ENCODE peak calls at places on chromosome 3, in four cellular contexts. H, E, U and S are unnamed samples.

GRCh38 chr3:168416446-168416845 is 320.7 kb upstream of the GOLIM4 start:
- DNase-seq in H (no peak), E (no peak), U (no peak), S (no peak)

GRCh38 chr3:40070816-40071215 is 238.7 kb upstream of the EIF1B start:
- DNase-seq in H (no peak), E (no peak), U (no peak), S (no peak)

GRCh38 chr3:115663414-115663813 is 40.1 kb downstream of the GAP43 start:
- DNase-seq in H (no peak), E (no peak), U (no peak), S (no peak)

GRCh38 chr3:100516232-100516631 is 23.8 kb downstream of the TMEM45A start:
- DNase-seq in H (no peak), E (no peak), U (no peak), S (no peak)

GRCh38 chr3:171334465-171334811 is 125.8 kb downstream of the TNIK start:
- DNase-seq in H (no peak), E (no peak), U (no peak), S (no peak)

GRCh38 chr3:156729460-156730179 is 55.2 kb downstream of the TIPARP start:
- DNase-seq in H (no peak), E (no peak), U (no peak), S (no peak)

GRCh38 chr3:87793322-87793877 is 265.4 kb downstream of the CGGBP1 start:
- DNase-seq in H (peak; percentile 13), E (no peak), U (no peak), S (no peak)

GRCh38 chr3:62558549-62559112 is 185.3 kb upstream of the FEZF2 start:
- DNase-seq in H (peak; percentile 15), E (no peak), U (peak; percentile 7), S (no peak)

GRCh38 chr3:33911525-33912322 is 113.3 kb downstream of the PDCD6IP start:
- DNase-seq in H (no peak), E (no peak), U (no peak), S (peak; percentile 0)

GRCh38 chr3:29072626-29073025 is 208.2 kb upstream of the RBMS3 start:
- DNase-seq in H (no peak), E (no peak), U (no peak), S (no peak)

GRCh38 chr3:49351521-49352011 is 6.6 kb downstream of the GPX1 start:
- DNase-seq in H (no peak), E (no peak), U (no peak), S (no peak)

GRCh38 chr3:117706037-117706436 is 996.5 kb downstream of the TUSC7 start:
- DNase-seq in H (no peak), E (no peak), U (no peak), S (no peak)

GRCh38 chr3:188153949-188154757 is at the start of gene LPP:
- DNase-seq in H (no peak), E (no peak), U (peak; percentile 47), S (no peak)

GRCh38 chr3:35678552-35679220 is 39.4 kb downstream of the ARPP21 start:
- DNase-seq in H (no peak), E (no peak), U (no peak), S (no peak)
- H3K27ac ChIP-seq in H (no peak overlapping the region), E (no peak overlapping the region), U (no peak overlapping the region), S (no peak overlapping the region)

DNA sequence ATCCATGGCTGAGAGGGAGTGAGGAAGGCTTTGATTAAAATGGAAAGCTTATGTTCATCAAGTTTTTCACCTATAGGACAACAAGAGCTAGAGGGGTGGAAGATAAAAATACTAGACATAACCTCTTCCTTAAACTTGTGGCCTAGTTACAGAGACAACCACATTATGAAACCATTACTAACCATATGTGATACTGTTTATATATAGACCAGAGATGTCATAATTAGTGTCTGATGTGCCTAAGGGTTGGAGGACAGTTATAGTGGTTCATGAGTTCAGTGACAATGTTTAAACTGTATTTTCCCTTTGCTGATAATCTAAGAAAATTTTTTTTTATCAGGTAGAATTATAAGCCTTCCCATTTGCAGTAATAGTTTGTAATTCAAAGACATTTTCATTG is 23.7 kb downstream of the PHLDB2 start:
- DNase-seq in H (no peak), E (no peak), U (no peak), S (no peak)
- TF ChIP-seq TCF7L2 in H (no peak), E (no peak), U (no peak), S (no peak)

GRCh38 chr3:127045435-127046045 is 62.6 kb downstream of the PLXNA1 start:
- DNase-seq in H (no peak), E (no peak), U (no peak), S (no peak)
- H3K27ac ChIP-seq in H (no peak overlapping the region), E (no peak overlapping the region), U (no peak overlapping the region), S (no peak overlapping the region)

GRCh38 chr3:37935290-37935668 is 55.3 kb upstream of the VILL start:
- DNase-seq in H (no peak), E (no peak), U (peak; percentile 71), S (no peak)
- TF ChIP-seq TCF7L2 in H (no peak), E (no peak), U (no peak), S (no peak)

GRCh38 chr3:129655326-129655725 is 48.9 kb upstream of the PLXND1 start:
- DNase-seq in H (no peak), E (no peak), U (no peak), S (no peak)

GRCh38 chr3:129654126-129654525 is 47.6 kb upstream of the PLXND1 start:
- DNase-seq in H (no peak), E (no peak), U (no peak), S (no peak)

GRCh38 chr3:129658156-129658843 is 51.8 kb upstream of the PLXND1 start:
- DNase-seq in H (no peak), E (no peak), U (peak; percentile 35), S (no peak)

GRCh38 chr3:129656659-129657247 is 50.3 kb upstream of the PLXND1 start:
- DNase-seq in H (no peak), E (no peak), U (peak; percentile 91), S (peak; percentile 47)

DNA sequence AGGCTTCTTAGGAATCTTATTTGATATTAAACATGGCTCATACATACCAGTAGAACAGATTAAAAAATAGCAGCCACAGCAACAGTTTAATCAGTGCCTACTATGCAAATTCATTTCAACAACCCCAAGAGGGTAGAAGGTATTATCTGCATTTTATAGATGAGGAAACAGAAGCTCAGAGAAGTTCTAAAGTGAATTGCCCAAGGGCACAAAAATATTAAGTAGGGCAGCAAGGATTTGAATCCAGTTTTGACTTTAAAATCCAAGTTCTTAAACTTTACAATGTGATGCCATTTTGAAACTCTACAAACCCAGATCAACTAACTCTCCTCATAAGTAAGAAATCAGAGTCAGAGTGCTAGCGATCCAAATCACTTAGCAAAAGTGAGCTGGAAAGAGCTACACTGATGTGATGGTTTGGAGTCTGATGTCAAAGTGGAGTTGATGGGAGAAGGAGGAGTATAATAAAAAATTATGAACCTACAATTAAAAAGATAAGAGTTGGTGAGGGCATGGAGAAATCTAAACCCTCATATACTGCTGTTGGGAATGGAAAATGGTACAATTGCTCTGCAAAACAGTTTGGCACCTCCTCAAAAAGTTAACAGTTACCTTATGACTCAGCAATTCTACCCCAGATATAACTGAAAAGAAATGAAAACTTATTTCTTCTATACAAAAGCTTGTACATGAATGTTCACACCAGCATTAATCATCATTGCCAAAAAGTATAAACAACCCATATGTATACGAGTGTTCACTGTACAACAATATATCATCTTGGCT is 51.0 kb upstream of the PLXND1 start:
- DNase-seq in H (no peak), E (no peak), U (no peak), S (no peak)
- H3K27ac ChIP-seq in H (peak overlapping the region; percentile 71), E (peak overlapping the region; percentile 25), U (peak overlapping the region; percentile 74), S (peak overlapping the region; percentile 62)

GRCh38 chr3:75886971-75887526 is 101.7 kb upstream of the ZNF717 start:
- DNase-seq in H (no peak), E (no peak), U (no peak), S (no peak)
- TF ChIP-seq TCF7L2 in H (no peak), E (no peak), U (no peak), S (no peak)